ENCODE peak calls at places on chromosomes 6 and 20, in six cellular contexts. One of them, this sample, is unnamed.

GRCh38 chr20:31869942-31870702 is at the start of the genes DUSP15 and TTLL9:
- DNase-seq in GM12878: no peak
- DNase-seq in HepG2: no peak
- DNase-seq in HEK293T: peak
- DNase-seq in HCT116: no peak
- DNase-seq in K562: no peak
- DNase-seq in this sample: peak

GRCh38 chr6:152952866-152953509 is 29.9 kb downstream of the FBXO5 start:
- DNase-seq in K562: peak
- DNase-seq in HepG2: peak
- DNase-seq in GM12878: no peak
- DNase-seq in HCT116: peak
- DNase-seq in HEK293T: peak
- DNase-seq in this sample: no peak

GRCh38 chr20:25360631-25361286 is 29.9 kb downstream of the ABHD12 start:
- DNase-seq in GM12878: no peak
- DNase-seq in HepG2: no peak
- DNase-seq in HCT116: no peak
- DNase-seq in HEK293T: no peak
- DNase-seq in K562: peak
- DNase-seq in this sample: no peak

GRCh38 chr20:41181567-41181966 is 44.2 kb downstream of the PLCG1 start:
- DNase-seq in HepG2: no peak
- DNase-seq in K562: no peak
- DNase-seq in HCT116: no peak
- DNase-seq in HEK293T: no peak
- DNase-seq in GM12878: no peak
- DNase-seq in this sample: no peak

GRCh38 chr6:39362487-39362865 is 40.0 kb upstream of the KCNK16 start:
- DNase-seq in HEK293T: peak
- DNase-seq in HepG2: no peak
- DNase-seq in GM12878: no peak
- DNase-seq in K562: peak
- DNase-seq in HCT116: no peak
- DNase-seq in this sample: no peak

GRCh38 chr6:3805448-3806123 is 43.6 kb upstream of the FAM50B start:
- DNase-seq in HCT116: no peak
- DNase-seq in GM12878: no peak
- DNase-seq in K562: no peak
- DNase-seq in HepG2: peak
- DNase-seq in HEK293T: no peak
- DNase-seq in this sample: no peak

GRCh38 chr6:14765106-14765505 is 480.8 kb upstream of the JARID2 start:
- DNase-seq in HEK293T: no peak
- DNase-seq in K562: no peak
- DNase-seq in HCT116: no peak
- DNase-seq in GM12878: no peak
- DNase-seq in HepG2: no peak
- DNase-seq in this sample: no peak

GRCh38 chr6:108118791-108119211 is 44.3 kb upstream of the OSTM1 start:
- DNase-seq in GM12878: no peak
- DNase-seq in K562: no peak
- DNase-seq in HepG2: no peak
- DNase-seq in HEK293T: no peak
- DNase-seq in HCT116: no peak
- DNase-seq in this sample: no peak

GRCh38 chr6:18990313-18990978 is 603.3 kb downstream of the RNF144B start:
- DNase-seq in HCT116: peak
- DNase-seq in HEK293T: peak
- DNase-seq in GM12878: no peak
- DNase-seq in K562: peak
- DNase-seq in HepG2: peak
- DNase-seq in this sample: peak

GRCh38 chr6:157428418-157429202 is 47.6 kb downstream of the ZDHHC14 start:
- DNase-seq in HCT116: peak
- DNase-seq in K562: peak
- DNase-seq in GM12878: no peak
- DNase-seq in HepG2: peak
- DNase-seq in HEK293T: no peak
- DNase-seq in this sample: no peak

GRCh38 chr6:139751179-139751578 is 376.7 kb upstream of the CITED2 start:
- DNase-seq in HepG2: no peak
- DNase-seq in GM12878: no peak
- DNase-seq in K562: no peak
- DNase-seq in HCT116: no peak
- DNase-seq in HEK293T: no peak
- DNase-seq in this sample: no peak

GRCh38 chr6:132598473-132598872 is 8.9 kb upstream of the TAAR5 start:
- DNase-seq in K562: peak
- DNase-seq in HEK293T: peak
- DNase-seq in HCT116: peak
- DNase-seq in HepG2: peak
- DNase-seq in GM12878: no peak
- DNase-seq in this sample: peak

GRCh38 chr6:141830530-141830929 is 302.2 kb upstream of the GJE1 start:
- DNase-seq in HEK293T: no peak
- DNase-seq in K562: no peak
- DNase-seq in HepG2: no peak
- DNase-seq in GM12878: no peak
- DNase-seq in HCT116: no peak
- DNase-seq in this sample: no peak

GRCh38 chr6:108609276-108609769 is 48.6 kb downstream of the FOXO3 start:
- DNase-seq in K562: no peak
- DNase-seq in HEK293T: no peak
- DNase-seq in HepG2: no peak
- DNase-seq in HCT116: peak
- DNase-seq in GM12878: no peak
- DNase-seq in this sample: no peak

GRCh38 chr20:25478889-25479568 is 71.6 kb downstream of the GINS1 start:
- DNase-seq in HCT116: no peak
- DNase-seq in HepG2: no peak
- DNase-seq in HEK293T: no peak
- DNase-seq in GM12878: no peak
- DNase-seq in K562: no peak
- DNase-seq in this sample: no peak

GRCh38 chr6:90922323-90922722 is 335.5 kb upstream of the MAP3K7 start:
- DNase-seq in HCT116: no peak
- DNase-seq in HEK293T: no peak
- DNase-seq in K562: no peak
- DNase-seq in GM12878: no peak
- DNase-seq in HepG2: no peak
- DNase-seq in this sample: no peak

GRCh38 chr20:50193851-50194830 is 3.5 kb downstream of the CEBPB start:
- DNase-seq in HepG2: no peak
- DNase-seq in GM12878: no peak
- DNase-seq in K562: no peak
- DNase-seq in HCT116: no peak
- DNase-seq in HEK293T: peak
- DNase-seq in this sample: no peak

GRCh38 chr20:20293986-20294385 is 73.9 kb upstream of the INSM1 start:
- DNase-seq in HEK293T: no peak
- DNase-seq in HepG2: no peak
- DNase-seq in K562: no peak
- DNase-seq in GM12878: no peak
- DNase-seq in HCT116: no peak
- DNase-seq in this sample: no peak

GRCh38 chr6:143059616-143060353 is 904 bp upstream of the AIG1 start:
- DNase-seq in GM12878: no peak
- DNase-seq in K562: no peak
- DNase-seq in HEK293T: no peak
- DNase-seq in HCT116: peak
- DNase-seq in HepG2: peak
- DNase-seq in this sample: no peak

GRCh38 chr20:32481311-32482103 is 103.6 kb downstream of the NOL4L start:
- DNase-seq in HCT116: no peak
- DNase-seq in GM12878: no peak
- DNase-seq in HepG2: no peak
- DNase-seq in HEK293T: no peak
- DNase-seq in K562: no peak
- DNase-seq in this sample: no peak

GRCh38 chr20:49701313-49701731 is 12.4 kb downstream of the B4GALT5 start:
- DNase-seq in HCT116: no peak
- DNase-seq in K562: no peak
- DNase-seq in HEK293T: no peak
- DNase-seq in HepG2: no peak
- DNase-seq in GM12878: no peak
- DNase-seq in this sample: no peak

GRCh38 chr6:33628401-33628964 is 7.4 kb downstream of the ITPR3 start:
- DNase-seq in HCT116: no peak
- DNase-seq in HepG2: no peak
- DNase-seq in HEK293T: no peak
- DNase-seq in GM12878: no peak
- DNase-seq in K562: no peak
- DNase-seq in this sample: no peak

GRCh38 chr6:14001329-14002012 is 76.7 kb downstream of the RNF182 start:
- DNase-seq in HCT116: peak
- DNase-seq in K562: no peak
- DNase-seq in HepG2: peak
- DNase-seq in GM12878: no peak
- DNase-seq in HEK293T: no peak
- DNase-seq in this sample: no peak

GRCh38 chr6:41691426-41692079 is 43.9 kb downstream of the TFEB start:
- DNase-seq in K562: no peak
- DNase-seq in HepG2: no peak
- DNase-seq in HEK293T: no peak
- DNase-seq in HCT116: no peak
- DNase-seq in GM12878: no peak
- DNase-seq in this sample: no peak

GRCh38 chr20:32508775-32509119 is 76.4 kb downstream of the NOL4L start:
- DNase-seq in HEK293T: no peak
- DNase-seq in K562: no peak
- DNase-seq in HCT116: no peak
- DNase-seq in HepG2: no peak
- DNase-seq in GM12878: no peak
- DNase-seq in this sample: no peak

GRCh38 chr6:36198986-36199385 is 2.4 kb downstream of the BRPF3 start:
- DNase-seq in HEK293T: no peak
- DNase-seq in HepG2: no peak
- DNase-seq in GM12878: no peak
- DNase-seq in HCT116: no peak
- DNase-seq in K562: no peak
- DNase-seq in this sample: no peak

GRCh38 chr6:27238010-27238983 is 9.2 kb upstream of the PRSS16 start:
- DNase-seq in HCT116: no peak
- DNase-seq in K562: no peak
- DNase-seq in HEK293T: no peak
- DNase-seq in GM12878: no peak
- DNase-seq in HepG2: no peak
- DNase-seq in this sample: peak

GRCh38 chr6:445571-446417 is 54.2 kb downstream of the IRF4 start:
- DNase-seq in HepG2: no peak
- DNase-seq in HEK293T: no peak
- DNase-seq in GM12878: no peak
- DNase-seq in HCT116: no peak
- DNase-seq in K562: no peak
- DNase-seq in this sample: no peak
- TF ChIP-seq SP1 in HepG2: no peak
- TF ChIP-seq SP1 in HEK293T: no peak
- TF ChIP-seq SP1 in GM12878: no peak
- TF ChIP-seq SP1 in HCT116: no peak
- TF ChIP-seq SP1 in K562: no peak
- TF ChIP-seq SP1 in this sample: no peak

GRCh38 chr6:45571159-45571558 is 193.4 kb upstream of the SUPT3H start:
- DNase-seq in HEK293T: no peak
- DNase-seq in GM12878: no peak
- DNase-seq in HepG2: no peak
- DNase-seq in HCT116: no peak
- DNase-seq in K562: no peak
- DNase-seq in this sample: no peak

GRCh38 chr6:45572833-45573232 is 195.1 kb upstream of the SUPT3H start:
- DNase-seq in HCT116: no peak
- DNase-seq in GM12878: no peak
- DNase-seq in HepG2: no peak
- DNase-seq in K562: no peak
- DNase-seq in HEK293T: no peak
- DNase-seq in this sample: no peak

GRCh38 chr6:45574885-45575284 is 197.2 kb upstream of the SUPT3H start:
- DNase-seq in HepG2: no peak
- DNase-seq in GM12878: no peak
- DNase-seq in HCT116: no peak
- DNase-seq in K562: no peak
- DNase-seq in HEK293T: no peak
- DNase-seq in this sample: no peak

GRCh38 chr6:45576648-45577624 is 199.2 kb upstream of the SUPT3H start:
- DNase-seq in HCT116: no peak
- DNase-seq in HEK293T: no peak
- DNase-seq in GM12878: no peak
- DNase-seq in K562: peak
- DNase-seq in HepG2: no peak
- DNase-seq in this sample: no peak

GRCh38 chr6:45574013-45574412 is 196.3 kb upstream of the SUPT3H start:
- DNase-seq in K562: no peak
- DNase-seq in HepG2: peak
- DNase-seq in HCT116: no peak
- DNase-seq in HEK293T: no peak
- DNase-seq in GM12878: no peak
- DNase-seq in this sample: no peak
- TF ChIP-seq SP1 in K562: no peak
- TF ChIP-seq SP1 in HepG2: no peak
- TF ChIP-seq SP1 in HCT116: no peak
- TF ChIP-seq SP1 in HEK293T: no peak
- TF ChIP-seq SP1 in GM12878: no peak
- TF ChIP-seq SP1 in this sample: no peak

GRCh38 chr20:951384-952169 is 35.4 kb upstream of the ANGPT4 start:
- DNase-seq in GM12878: no peak
- DNase-seq in HepG2: no peak
- DNase-seq in K562: peak
- DNase-seq in HEK293T: no peak
- DNase-seq in HCT116: no peak
- DNase-seq in this sample: no peak

GRCh38 chr20:955656-956055 is 39.5 kb upstream of the ANGPT4 start:
- DNase-seq in HCT116: no peak
- DNase-seq in HepG2: no peak
- DNase-seq in GM12878: no peak
- DNase-seq in HEK293T: no peak
- DNase-seq in K562: no peak
- DNase-seq in this sample: no peak

GRCh38 chr20:955111-955510 is 39.0 kb upstream of the ANGPT4 start:
- DNase-seq in K562: no peak
- DNase-seq in HEK293T: no peak
- DNase-seq in HepG2: no peak
- DNase-seq in GM12878: no peak
- DNase-seq in HCT116: no peak
- DNase-seq in this sample: no peak

GRCh38 chr20:952196-952795 is 36.2 kb upstream of the ANGPT4 start:
- DNase-seq in K562: no peak
- DNase-seq in GM12878: no peak
- DNase-seq in HepG2: no peak
- DNase-seq in HCT116: no peak
- DNase-seq in HEK293T: no peak
- DNase-seq in this sample: no peak

GRCh38 chr20:953742-954141 is 37.6 kb upstream of the ANGPT4 start:
- DNase-seq in HCT116: peak
- DNase-seq in HEK293T: no peak
- DNase-seq in HepG2: no peak
- DNase-seq in GM12878: no peak
- DNase-seq in K562: peak
- DNase-seq in this sample: peak
- TF ChIP-seq SP1 in HCT116: no peak
- TF ChIP-seq SP1 in HEK293T: no peak
- TF ChIP-seq SP1 in HepG2: no peak
- TF ChIP-seq SP1 in GM12878: no peak
- TF ChIP-seq SP1 in K562: no peak
- TF ChIP-seq SP1 in this sample: no peak

GRCh38 chr6:37456816-37457560 is 24.0 kb downstream of the CMTR1 start:
- DNase-seq in GM12878: no peak
- DNase-seq in HepG2: no peak
- DNase-seq in HEK293T: no peak
- DNase-seq in K562: no peak
- DNase-seq in HCT116: no peak
- DNase-seq in this sample: no peak
- TF ChIP-seq SP1 in GM12878: no peak
- TF ChIP-seq SP1 in HepG2: no peak
- TF ChIP-seq SP1 in HEK293T: no peak
- TF ChIP-seq SP1 in K562: no peak
- TF ChIP-seq SP1 in HCT116: no peak
- TF ChIP-seq SP1 in this sample: no peak

This sample was measured in WTC11.